ENCODE peak calls at places on chromosomes 5 and 9, in four cellular contexts. B is Panc1, S is right atrium auricular region, R is BE2C. Y is an unnamed sample.

GRCh38 chr5:64900618-64901017 is 131.9 kb downstream of the CWC27 start:
- DNase-seq in B (no peak), S (no peak), R (no peak), Y (peak)

GRCh38 chr5:129945779-129946270 is 41.6 kb downstream of the CHSY3 start:
- DNase-seq in B (no peak), S (no peak), R (no peak), Y (no peak)

GRCh38 chr5:25107878-25108277 is 463.1 kb upstream of the CDH10 start:
- DNase-seq in B (no peak), S (no peak), R (no peak), Y (no peak)

GRCh38 chr5:33843579-33843978 is 48.2 kb downstream of the ADAMTS12 start:
- DNase-seq in B (no peak), S (no peak), R (no peak), Y (peak)

GRCh38 chr9:95726756-95727155 is 148.7 kb upstream of the ERCC6L2 start:
- DNase-seq in B (peak), S (no peak), R (no peak), Y (peak)

GRCh38 chr5:103866169-103866568 is 303.6 kb upstream of the NUDT12 start:
- DNase-seq in B (no peak), S (no peak), R (no peak), Y (no peak)

GRCh38 chr5:59640411-59640810 is 253.1 kb downstream of the PDE4D start:
- DNase-seq in B (no peak), S (no peak), R (peak), Y (peak)

GRCh38 chr9:114611516-114612271 is 603 bp downstream of the TMEM268 start:
- DNase-seq in B (no peak), S (peak), R (peak), Y (peak)

GRCh38 chr9:70488793-70489105 is 74.3 kb upstream of the KLF9 start:
- DNase-seq in B (no peak), S (no peak), R (no peak), Y (no peak)

GRCh38 chr9:115118471-115119156 is 657 bp upstream of the TNC start:
- DNase-seq in B (no peak), S (peak), R (no peak), Y (peak)

GRCh38 chr5:96661101-96661840 is 905 bp upstream of the CAST start:
- DNase-seq in B (no peak), S (no peak), R (no peak), Y (peak)

DNA sequence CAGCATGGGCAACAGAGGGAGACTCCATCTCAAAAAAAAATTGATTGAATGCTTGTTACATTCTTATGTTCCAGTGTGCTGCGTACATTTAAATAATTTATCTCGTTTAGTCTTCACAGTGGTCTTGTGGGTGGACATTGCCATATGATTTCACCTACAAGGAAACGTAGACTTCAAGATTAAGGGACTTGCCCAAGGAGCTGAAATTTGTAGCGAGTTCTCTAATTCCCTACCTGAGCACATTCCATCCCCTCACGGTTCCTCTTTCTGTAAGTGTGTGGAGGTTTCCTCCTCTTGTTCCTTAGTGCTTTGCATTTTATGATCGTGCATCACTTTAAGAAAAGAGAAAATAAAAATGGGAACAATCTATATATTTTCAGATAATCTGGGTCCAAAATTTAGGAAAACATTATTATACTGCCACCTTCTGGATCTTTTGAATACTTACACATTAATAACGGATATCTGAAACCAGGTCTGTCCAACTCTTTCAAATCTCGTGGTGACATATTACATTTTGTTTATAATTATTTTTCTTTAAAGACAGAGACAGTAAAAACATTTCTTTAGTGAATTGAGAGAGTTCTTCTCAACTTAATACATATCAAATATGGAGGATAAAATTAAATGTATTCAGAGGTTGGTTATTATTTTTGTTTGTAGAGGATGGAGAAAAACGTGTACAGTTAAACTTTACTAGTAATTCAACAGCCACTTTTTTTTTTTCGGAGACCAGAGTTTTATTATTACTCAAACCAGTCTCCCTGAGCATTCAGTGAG is 29.9 kb upstream of the C7 start:
- DNase-seq in B (peak), S (no peak), R (no peak), Y (peak)
- TF ChIP-seq CTCF in B (peak), S (peak), R (peak), Y (peak)

GRCh38 chr9:133987455-133987800 is 4.7 kb downstream of the VAV2 start:
- DNase-seq in B (no peak), S (no peak), R (no peak), Y (no peak)

GRCh38 chr9:133990366-133991210 is 1.5 kb downstream of the VAV2 start:
- DNase-seq in B (no peak), S (peak), R (peak), Y (peak)

GRCh38 chr9:133987946-133988665 is 4.0 kb downstream of the VAV2 start:
- DNase-seq in B (no peak), S (no peak), R (no peak), Y (no peak)

GRCh38 chr9:133991211-133991921 is 758 bp downstream of the VAV2 start:
- DNase-seq in B (no peak), S (no peak), R (no peak), Y (no peak)

DNA sequence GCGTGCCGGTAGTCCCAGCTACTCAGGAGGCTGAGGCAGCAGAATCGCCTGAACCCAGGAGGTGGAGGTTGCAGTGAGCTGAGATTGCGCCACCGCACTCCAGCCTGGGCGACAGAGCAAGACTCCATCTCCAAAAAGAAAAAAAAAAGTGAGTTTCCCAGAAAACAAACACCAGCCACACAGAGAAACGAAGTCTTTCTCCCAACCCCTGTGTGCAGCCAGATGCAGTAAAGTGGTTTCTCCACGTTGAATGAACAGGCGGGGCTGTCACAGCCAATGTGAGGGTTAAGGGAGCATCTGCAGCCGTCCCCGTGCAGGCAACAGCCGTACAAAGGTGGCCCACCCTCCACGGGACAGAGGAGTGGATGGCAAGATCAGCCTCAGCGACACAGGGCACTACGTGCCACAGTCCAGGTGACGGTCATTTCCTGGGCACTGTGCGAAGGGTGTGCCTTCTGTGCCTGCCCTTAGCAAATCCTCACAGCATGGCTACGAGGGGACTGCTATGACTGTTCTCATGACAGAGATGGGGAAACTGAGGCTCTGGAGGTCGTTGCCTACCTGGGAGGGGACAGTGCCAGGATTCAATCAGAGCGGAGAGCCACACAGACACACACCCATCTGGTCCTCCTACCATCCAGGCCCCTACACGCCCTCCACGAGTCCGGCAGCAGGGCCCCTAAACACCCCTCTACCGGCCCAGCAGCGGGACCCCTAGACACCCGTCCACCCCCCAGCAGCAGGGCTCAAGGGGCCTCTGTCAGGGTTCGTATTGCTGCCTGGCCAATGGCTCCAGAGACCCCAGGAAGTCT is 2.4 kb downstream of the VAV2 start:
- DNase-seq in B (no peak), S (no peak), R (no peak), Y (no peak)
- H3K4me3 ChIP-seq in B (no peak), S (no peak), R (peak), Y (peak)

GRCh38 chr5:127856310-127856709 is 153.1 kb downstream of the CCDC192 start:
- DNase-seq in B (no peak), S (no peak), R (no peak), Y (peak)
- TF ChIP-seq CTCF in B (no peak), S (no peak), R (no peak), Y (no peak)

DNA sequence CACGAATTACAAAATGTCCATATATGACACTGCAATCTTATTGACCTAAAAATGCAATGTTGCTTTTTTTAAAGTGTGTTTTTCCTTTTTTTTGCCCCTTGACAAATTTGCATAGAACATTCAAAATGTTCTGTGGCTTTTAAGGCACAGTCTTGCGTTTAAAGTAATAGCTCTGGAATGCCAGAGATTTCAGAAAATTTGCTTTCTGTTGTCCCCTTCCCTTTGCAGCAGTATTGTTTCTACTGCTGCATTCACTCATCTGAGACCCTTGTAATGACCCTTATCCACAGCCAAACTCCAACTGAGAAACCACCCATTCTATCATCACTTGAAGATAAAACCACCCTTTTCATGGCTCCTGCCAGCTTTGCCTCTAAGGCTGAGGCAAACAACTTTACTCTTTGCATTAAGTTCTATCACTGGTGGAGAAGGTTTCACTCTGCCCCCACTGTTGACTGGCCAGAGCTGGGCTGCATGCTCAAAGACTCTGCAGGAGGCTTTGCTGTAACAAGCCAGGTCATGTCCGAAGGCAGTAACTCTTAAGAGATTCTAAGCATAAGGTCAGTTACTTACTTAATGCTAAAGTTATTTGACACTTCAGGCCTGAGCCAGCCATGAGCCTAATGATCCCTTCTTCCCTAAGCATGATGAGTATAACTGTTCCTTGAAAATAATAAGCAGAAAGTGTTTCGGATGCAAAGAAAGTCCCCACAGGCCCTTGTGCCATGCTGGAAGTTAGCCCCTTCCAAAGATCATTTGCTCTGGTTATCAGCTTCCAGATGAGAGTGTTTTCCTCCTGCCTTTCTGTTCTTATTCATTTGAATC is 101.9 kb downstream of the CD180 start:
- DNase-seq in B (no peak), S (no peak), R (no peak), Y (peak)
- H3K4me3 ChIP-seq in B (no peak), S (no peak), R (no peak), Y (no peak)